ENCODE peak calls at places on chromosomes 7 and 10, in four cellular contexts. Y is Panc1; V is small intestine; B is CD4-positive, alpha-beta memory T cell. H is an unnamed sample.
A peak's percentile ranks its signal among the peaks of the same experiment; 100 is the strongest.

GRCh38 chr10:124152139-124152780 is 58.9 kb upstream of the CHST15 start:
- DNase-seq in Y (peak; percentile 73), V (peak; percentile 26), B (no peak), H (peak; percentile 34)

GRCh38 chr7:18354686-18355085 is 140.9 kb upstream of the HDAC9 start:
- DNase-seq in Y (no peak), V (no peak), B (no peak), H (no peak)

GRCh38 chr10:103842605-103843004 is 12.8 kb downstream of the SH3PXD2A start:
- DNase-seq in Y (no peak), V (no peak), B (no peak), H (no peak)

GRCh38 chr7:36723951-36724664 is at the start of gene AOAH:
- DNase-seq in Y (no peak), V (peak; percentile 71), B (peak; percentile 87), H (no peak)

GRCh38 chr7:103679156-103680132 is 233.4 kb upstream of the SLC26A5 start:
- DNase-seq in Y (no peak), V (no peak), B (no peak), H (no peak)

GRCh38 chr10:11683529-11684320 is 58.5 kb upstream of the ECHDC3 start:
- DNase-seq in Y (no peak), V (peak; percentile 43), B (no peak), H (no peak)

GRCh38 chr7:18179058-18179457 is 151.4 kb upstream of the PRPS1L1 start:
- DNase-seq in Y (no peak), V (no peak), B (no peak), H (no peak)

GRCh38 chr10:72340510-72340895 is 14.2 kb downstream of the DNAJB12 start:
- DNase-seq in Y (no peak), V (peak; percentile 56), B (peak; percentile 72), H (no peak)

GRCh38 chr7:66873476-66873875 is 47.5 kb upstream of the TMEM248 start:
- DNase-seq in Y (no peak), V (no peak), B (no peak), H (no peak)

GRCh38 chr7:66883716-66884115 is 37.3 kb upstream of the TMEM248 start:
- DNase-seq in Y (peak; percentile 51), V (no peak), B (no peak), H (no peak)

GRCh38 chr7:66880009-66880554 is 40.9 kb upstream of the TMEM248 start:
- DNase-seq in Y (no peak), V (peak; percentile 49), B (no peak), H (no peak)

GRCh38 chr7:66877577-66878300 is 43.3 kb upstream of the TMEM248 start:
- DNase-seq in Y (no peak), V (no peak), B (no peak), H (no peak)
- H3K27ac ChIP-seq in Y (no peak overlapping the region), V (peak overlapping the region; percentile 10), B (no peak overlapping the region), H (no peak overlapping the region)

GRCh38 chr10:12993595-12993994 is 7.9 kb downstream of the CCDC3 start:
- DNase-seq in Y (no peak), V (no peak), B (no peak), H (no peak)
- H3K27ac ChIP-seq in Y (no peak overlapping the region), V (no peak overlapping the region), B (no peak overlapping the region), H (no peak overlapping the region)

DNA sequence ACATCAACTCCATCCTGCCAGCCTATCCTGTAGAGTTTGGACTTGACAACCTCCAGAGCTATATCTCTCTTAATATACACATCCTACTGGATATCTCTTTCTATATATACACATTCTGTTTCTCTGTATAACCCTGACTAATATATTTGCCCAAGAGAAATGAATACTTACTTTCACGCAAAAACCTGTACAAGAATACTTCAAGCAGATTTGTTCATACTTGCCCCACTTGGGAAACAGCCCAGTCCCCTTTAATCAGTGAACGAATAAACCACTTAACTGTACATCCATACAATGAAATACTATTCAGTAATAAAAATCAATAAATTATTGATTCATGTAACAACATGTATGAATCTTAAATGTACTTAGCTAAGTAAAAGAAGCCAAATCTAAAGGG is 251.1 kb upstream of the PHYHIPL start:
- DNase-seq in Y (no peak), V (no peak), B (no peak), H (no peak)
- H3K27ac ChIP-seq in Y (no peak overlapping the region), V (no peak overlapping the region), B (no peak overlapping the region), H (no peak overlapping the region)

DNA sequence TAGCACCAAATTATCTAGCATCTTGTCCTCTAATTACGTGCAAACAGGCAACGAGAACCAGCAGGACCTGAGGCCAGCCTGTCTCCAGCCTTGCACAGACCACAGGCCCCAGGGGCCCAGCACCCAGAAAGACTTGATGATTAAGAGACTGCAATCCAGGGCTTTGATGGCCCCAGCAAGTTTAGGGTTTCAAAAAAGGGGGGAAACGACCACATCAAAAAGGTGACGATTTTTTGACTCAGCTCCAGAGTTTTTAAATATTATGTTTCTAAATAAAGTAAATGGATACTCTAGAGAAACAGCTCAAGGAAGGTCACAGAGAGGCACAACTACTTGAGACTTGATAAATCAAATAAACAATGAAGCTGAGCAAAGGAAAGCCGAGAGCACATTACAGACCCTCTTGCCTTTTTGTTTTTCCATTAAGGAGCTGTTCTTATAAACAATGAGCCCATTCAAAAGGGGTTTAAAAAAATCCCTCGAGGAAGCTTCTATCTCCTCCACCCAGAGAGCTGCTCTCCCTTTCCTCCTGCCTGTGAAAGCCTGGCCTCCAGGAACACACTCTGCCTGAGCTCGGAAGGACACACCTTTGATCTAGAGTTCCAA is 44.1 kb downstream of the GLI3 start:
- DNase-seq in Y (no peak), V (no peak), B (no peak), H (no peak)
- H3K27ac ChIP-seq in Y (no peak overlapping the region), V (no peak overlapping the region), B (no peak overlapping the region), H (no peak overlapping the region)

GRCh38 chr7:924541-925231 is 29.8 kb downstream of the ADAP1 start:
- DNase-seq in Y (no peak), V (peak; percentile 48), B (no peak), H (no peak)
- H3K27ac ChIP-seq in Y (peak overlapping the region; percentile 7), V (peak overlapping the region; percentile 54), B (peak overlapping the region; percentile 35), H (no peak overlapping the region)

GRCh38 chr7:140694592-140694991 is 1.9 kb upstream of the NDUFB2 start:
- DNase-seq in Y (no peak), V (no peak), B (no peak), H (no peak)
- H3K27ac ChIP-seq in Y (no peak overlapping the region), V (no peak overlapping the region), B (no peak overlapping the region), H (no peak overlapping the region)

GRCh38 chr7:151735186-151735853 is 141.6 kb downstream of the PRKAG2 start:
- DNase-seq in Y (no peak), V (no peak), B (no peak), H (no peak)
- H3K27ac ChIP-seq in Y (peak overlapping the region; percentile 90), V (no peak overlapping the region), B (no peak overlapping the region), H (no peak overlapping the region)

GRCh38 chr10:90740265-90740664 is 117.6 kb downstream of the HTR7 start:
- DNase-seq in Y (no peak), V (no peak), B (no peak), H (no peak)
- H3K27ac ChIP-seq in Y (no peak overlapping the region), V (no peak overlapping the region), B (no peak overlapping the region), H (no peak overlapping the region)

GRCh38 chr10:58336242-58336641 is 1.4 kb downstream of the UBE2D1 start:
- DNase-seq in Y (no peak), V (no peak), B (no peak), H (no peak)

GRCh38 chr10:58335306-58336005 is 650 bp downstream of the UBE2D1 start:
- DNase-seq in Y (peak; percentile 30), V (peak; percentile 37), B (no peak), H (peak; percentile 33)

GRCh38 chr10:58341947-58342346 is 7.1 kb downstream of the UBE2D1 start:
- DNase-seq in Y (no peak), V (no peak), B (no peak), H (no peak)

DNA sequence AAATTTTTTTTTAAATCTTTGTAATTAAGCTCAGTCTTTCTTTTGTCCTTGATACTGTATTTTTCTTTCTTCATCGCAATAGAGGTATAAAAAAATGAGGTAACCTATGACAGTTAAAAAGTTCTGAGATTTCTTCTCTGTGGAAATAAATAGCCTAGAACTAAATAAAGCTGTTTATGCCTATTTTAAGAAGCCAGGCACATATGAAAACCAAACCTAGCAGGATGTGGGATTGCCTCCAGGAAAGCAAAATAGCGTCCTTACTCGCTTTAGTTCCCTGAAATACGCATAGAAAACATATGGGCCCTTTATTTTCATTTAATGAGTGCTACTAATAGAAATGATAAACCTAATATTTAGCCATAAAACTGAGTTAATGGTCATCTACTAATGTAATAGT is 6.6 kb downstream of the UBE2D1 start:
- DNase-seq in Y (no peak), V (no peak), B (no peak), H (no peak)
- H3K27ac ChIP-seq in Y (no peak overlapping the region), V (no peak overlapping the region), B (no peak overlapping the region), H (no peak overlapping the region)

H was measured in epithelial cell of prostate.